ENCODE peak calls at places on chromosomes 5 and 9, in seven cellular contexts. O is bronchial epithelial cell, H is cardiac muscle cell, K is psoas muscle, D is cardiac fibroblast, L is fibroblast of mammary gland, B is tibial nerve. U is an unnamed sample.
A peak's percentile ranks its signal among the peaks of the same experiment; 100 is the strongest.

GRCh38 chr5:174825587-174825986 is 101.2 kb downstream of the MSX2 start:
- DNase-seq in O (no peak), H (no peak), K (no peak), D (peak; percentile 24), L (peak; percentile 79), B (no peak), U (peak; percentile 55)

GRCh38 chr5:1460054-1460682 is 14.9 kb upstream of the SLC6A3 start:
- DNase-seq in O (no peak), H (no peak), K (peak; percentile 4), D (no peak), L (no peak), B (no peak), U (no peak)

GRCh38 chr9:131722260-131722659 is 17.6 kb downstream of the RAPGEF1 start:
- DNase-seq in O (no peak), H (peak; percentile 81), K (no peak), D (peak; percentile 32), L (no peak), B (no peak), U (no peak)

GRCh38 chr5:75054110-75054930 is 2.0 kb upstream of the GCNT4 start:
- DNase-seq in O (peak; percentile 37), H (peak; percentile 61), K (peak; percentile 33), D (peak; percentile 64), L (peak; percentile 38), B (no peak), U (peak; percentile 57)

GRCh38 chr9:78821126-78821822 is 524.3 kb downstream of the PSAT1 start:
- DNase-seq in O (peak; percentile 44), H (peak; percentile 34), K (no peak), D (peak; percentile 23), L (peak; percentile 30), B (no peak), U (peak; percentile 43)

GRCh38 chr5:113225259-113225658 is 209.5 kb downstream of the TSSK1B start:
- DNase-seq in O (no peak), H (no peak), K (no peak), D (no peak), L (no peak), B (no peak), U (no peak)

GRCh38 chr5:146630467-146630866 is 114.5 kb upstream of the GPR151 start:
- DNase-seq in O (no peak), H (no peak), K (no peak), D (no peak), L (no peak), B (no peak), U (no peak)

GRCh38 chr5:66633754-66634153 is 37.6 kb downstream of the MAST4 start:
- DNase-seq in O (no peak), H (no peak), K (no peak), D (no peak), L (no peak), B (no peak), U (no peak)

GRCh38 chr5:53302524-53302923 is 177.9 kb upstream of the FST start:
- DNase-seq in O (no peak), H (no peak), K (no peak), D (peak; percentile 53), L (peak; percentile 57), B (no peak), U (peak; percentile 35)

GRCh38 chr9:105475302-105475701 is 27.5 kb downstream of the FSD1L start:
- DNase-seq in O (peak; percentile 34), H (peak; percentile 52), K (no peak), D (peak; percentile 55), L (peak; percentile 56), B (no peak), U (peak; percentile 52)

GRCh38 chr5:150142800-150143724 is 12.6 kb downstream of the PDGFRB start:
- DNase-seq in O (peak; percentile 92), H (no peak), K (peak; percentile 83), D (peak; percentile 94), L (peak; percentile 98), B (peak; percentile 72), U (peak; percentile 93)

GRCh38 chr5:139137703-139138102 is 60.5 kb downstream of the SIL1 start:
- DNase-seq in O (peak; percentile 37), H (peak; percentile 41), K (peak; percentile 30), D (peak; percentile 72), L (peak; percentile 45), B (no peak), U (peak; percentile 32)

GRCh38 chr9:36399980-36400331 is at the start of gene RNF38:
- DNase-seq in O (no peak), H (no peak), K (no peak), D (no peak), L (no peak), B (no peak), U (no peak)

GRCh38 chr5:12292610-12293204 is 388.5 kb upstream of the CTNND2 start:
- DNase-seq in O (peak; percentile 44), H (peak; percentile 61), K (no peak), D (no peak), L (peak; percentile 3), B (no peak), U (peak; percentile 17)

GRCh38 chr5:68368686-68369359 is 153.3 kb downstream of the PIK3R1 start:
- DNase-seq in O (peak; percentile 75), H (no peak), K (no peak), D (peak; percentile 17), L (peak; percentile 26), B (no peak), U (peak; percentile 7)

GRCh38 chr5:72280655-72281069 is 39.4 kb downstream of the MRPS27 start:
- DNase-seq in O (peak; percentile 33), H (peak; percentile 14), K (no peak), D (peak; percentile 70), L (peak; percentile 70), B (no peak), U (peak; percentile 72)

GRCh38 chr9:123550797-123551196 is 194.8 kb downstream of the CRB2 start:
- DNase-seq in O (no peak), H (peak; percentile 63), K (no peak), D (no peak), L (no peak), B (no peak), U (no peak)

GRCh38 chr5:143196601-143197259 is 206.8 kb downstream of the NR3C1 start:
- DNase-seq in O (no peak), H (no peak), K (no peak), D (no peak), L (peak; percentile 41), B (no peak), U (no peak)
- TF ChIP-seq CTCF in O (no peak), H (no peak), K (no peak), D (no peak), L (peak; percentile 17), B (no peak), U (no peak)

GRCh38 chr5:96588551-96588950 is 73.6 kb upstream of the CAST start:
- DNase-seq in O (no peak), H (no peak), K (no peak), D (no peak), L (no peak), B (no peak), U (no peak)
- H3K4me3 ChIP-seq in O (no peak overlapping the region), H (no peak overlapping the region), K (no peak overlapping the region), D (no peak overlapping the region), L (no peak overlapping the region), B (no peak overlapping the region), U (no peak overlapping the region)

GRCh38 chr5:181120761-181121160 is 10.2 kb downstream of the OR2V1 start:
- DNase-seq in O (no peak), H (no peak), K (no peak), D (no peak), L (peak; percentile 50), B (no peak), U (no peak)

GRCh38 chr5:181119105-181119504 is 11.9 kb downstream of the OR2V1 start:
- DNase-seq in O (no peak), H (no peak), K (no peak), D (no peak), L (no peak), B (no peak), U (no peak)

GRCh38 chr5:181120311-181120710 is 10.7 kb downstream of the OR2V1 start:
- DNase-seq in O (peak; percentile 33), H (no peak), K (no peak), D (no peak), L (peak; percentile 79), B (no peak), U (no peak)

GRCh38 chr5:181124526-181124925 is 6.4 kb downstream of the OR2V1 start:
- DNase-seq in O (no peak), H (no peak), K (no peak), D (no peak), L (no peak), B (no peak), U (no peak)

GRCh38 chr5:181121675-181122561 is 9.1 kb downstream of the OR2V1 start:
- DNase-seq in O (no peak), H (no peak), K (no peak), D (no peak), L (no peak), B (no peak), U (no peak)
- TF ChIP-seq CTCF in O (no peak), H (no peak), K (no peak), D (no peak), L (no peak), B (no peak), U (no peak)

GRCh38 chr9:129598089-129598596 is 22.8 kb downstream of the C9orf50 start:
- DNase-seq in O (no peak), H (no peak), K (no peak), D (no peak), L (no peak), B (no peak), U (no peak)

GRCh38 chr9:129595903-129596540 is 24.9 kb downstream of the C9orf50 start:
- DNase-seq in O (no peak), H (no peak), K (no peak), D (no peak), L (no peak), B (no peak), U (no peak)

GRCh38 chr9:129596541-129597328 is 24.2 kb downstream of the C9orf50 start:
- DNase-seq in O (peak; percentile 41), H (peak; percentile 73), K (peak; percentile 67), D (peak; percentile 82), L (peak; percentile 90), B (peak; percentile 47), U (peak; percentile 88)

GRCh38 chr9:129595323-129595741 is 25.6 kb downstream of the C9orf50 start:
- DNase-seq in O (peak; percentile 35), H (no peak), K (no peak), D (no peak), L (peak; percentile 80), B (no peak), U (peak; percentile 21)

GRCh38 chr9:129597355-129598088 is 23.4 kb downstream of the C9orf50 start:
- DNase-seq in O (peak; percentile 33), H (peak; percentile 71), K (peak; percentile 75), D (peak; percentile 76), L (peak; percentile 68), B (no peak), U (peak; percentile 90)
- H3K4me3 ChIP-seq in O (peak overlapping the region; percentile 50), H (peak overlapping the region; percentile 57), K (peak overlapping the region; percentile 66), D (peak overlapping the region; percentile 31), L (peak overlapping the region; percentile 42), B (peak overlapping the region; percentile 46), U (peak overlapping the region; percentile 32)

DNA sequence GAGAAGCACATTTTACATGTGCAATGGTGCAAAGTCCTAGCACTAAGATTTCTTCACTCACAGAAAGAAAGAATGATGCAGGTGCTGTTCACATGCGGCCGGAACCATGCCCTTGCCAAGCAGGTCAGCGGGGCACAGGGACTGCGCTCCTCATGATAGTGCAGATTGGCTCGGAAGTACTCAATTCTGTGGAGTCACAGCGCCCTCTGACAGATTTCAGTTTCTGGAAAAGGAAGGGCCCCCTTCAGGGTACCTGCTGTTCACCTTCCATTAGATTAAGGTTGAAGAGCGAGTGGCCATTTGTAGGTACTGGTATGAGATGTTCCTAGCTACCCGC is 75.7 kb downstream of the TMC1 start:
- DNase-seq in O (no peak), H (no peak), K (no peak), D (no peak), L (no peak), B (no peak), U (no peak)
- TF ChIP-seq CTCF in O (no peak), H (no peak), K (no peak), D (no peak), L (no peak), B (no peak), U (peak; percentile 10)

U was measured in astrocyte of the spinal cord.